ENCODE peak calls at places on chromosomes 11 and 22, in five cellular contexts. O is tibial artery; T is activated CD8-positive, alpha-beta T cell treated with anti-CD3 and anti-CD28 coated beads for 36 hours; V is Caco-2; Z is esophagus squamous epithelium. X is an unnamed sample.

GRCh38 chr11:130585545-130585944 is 137.1 kb downstream of the ADAMTS15 start:
- DNase-seq in O (no peak), V (no peak), Z (no peak), T (no peak), X (no peak)

GRCh38 chr11:83158965-83159900 is 2.3 kb downstream of the PCF11 start:
- DNase-seq in O (no peak), Z (no peak), V (no peak), T (no peak), X (no peak)

GRCh38 chr11:128772814-128773213 is 78.9 kb downstream of the FLI1 start:
- DNase-seq in V (no peak), O (peak), T (peak), Z (no peak), X (no peak)

GRCh38 chr11:14345668-14346067 is 13.3 kb downstream of the RRAS2 start:
- DNase-seq in V (no peak), O (no peak), Z (no peak), T (no peak), X (no peak)

GRCh38 chr11:70627219-70627618 is 228.9 kb downstream of the CTTN start:
- DNase-seq in V (no peak), Z (no peak), T (no peak), O (no peak), X (no peak)

GRCh38 chr22:30755760-30756124 is 61.1 kb downstream of the OSBP2 start:
- DNase-seq in Z (no peak), T (no peak), V (no peak), O (no peak), X (no peak)

GRCh38 chr11:12914401-12914912 is 94.7 kb upstream of the RASSF10 start:
- DNase-seq in V (peak), Z (no peak), O (peak), T (peak), X (peak)

GRCh38 chr11:34044664-34045485 is 6.7 kb upstream of the CAPRIN1 start:
- DNase-seq in T (peak), O (peak), Z (no peak), V (no peak), X (no peak)

GRCh38 chr22:46737105-46737975 is 712 bp downstream of the CERK start:
- DNase-seq in V (no peak), O (peak), T (peak), Z (no peak), X (peak)

GRCh38 chr11:123273616-123274015 is 78.6 kb upstream of the CLMP start:
- DNase-seq in T (no peak), Z (no peak), O (no peak), V (no peak), X (no peak)

GRCh38 chr22:44442856-44443595 is 55.0 kb downstream of the RTL6 start:
- DNase-seq in O (peak), Z (no peak), V (no peak), T (no peak), X (no peak)

GRCh38 chr11:62806611-62807121 is 1.4 kb upstream of the NXF1 start:
- DNase-seq in O (peak), V (no peak), T (no peak), Z (no peak), X (no peak)

GRCh38 chr22:42142771-42143461 is 12.3 kb upstream of the CYP2D6 start:
- DNase-seq in O (no peak), T (no peak), V (no peak), Z (no peak), X (no peak)

GRCh38 chr11:111086058-111086457 is 159.5 kb upstream of the POU2AF2 start:
- DNase-seq in T (no peak), O (no peak), Z (no peak), V (no peak), X (no peak)

GRCh38 chr11:17526931-17527660 is 17.1 kb downstream of the USH1C start:
- DNase-seq in O (no peak), Z (no peak), T (no peak), V (no peak), X (no peak)

GRCh38 chr22:20655623-20656022 is 118.3 kb upstream of the SERPIND1 start:
- DNase-seq in Z (no peak), O (no peak), T (no peak), V (no peak), X (no peak)

GRCh38 chr22:20396639-20397038 is 2.7 kb downstream of the ZNF74 start:
- DNase-seq in T (no peak), V (no peak), O (no peak), Z (no peak), X (no peak)

GRCh38 chr22:27937453-27937852 is 18.4 kb upstream of the PITPNB start:
- DNase-seq in T (no peak), Z (no peak), V (no peak), O (no peak), X (no peak)

GRCh38 chr11:122984186-122985011 is 2.8 kb upstream of the BSX start:
- DNase-seq in V (no peak), T (peak), O (no peak), Z (no peak), X (peak)

GRCh38 chr11:129881570-129882170 is 13.7 kb downstream of the NFRKB start:
- DNase-seq in T (peak), V (peak), Z (no peak), O (no peak), X (peak)

GRCh38 chr11:111836162-111836561 is 35.2 kb downstream of the ALG9 start:
- DNase-seq in T (no peak), V (no peak), O (no peak), Z (no peak), X (no peak)

GRCh38 chr22:30940655-30941362 is 27.8 kb downstream of the MORC2 start:
- DNase-seq in T (peak), Z (no peak), O (no peak), V (no peak), X (no peak)

GRCh38 chr22:32311551-32312071 is 46.1 kb upstream of the RFPL3 start:
- DNase-seq in V (no peak), Z (no peak), T (no peak), O (no peak), X (no peak)

GRCh38 chr22:22200569-22201184 is 43.9 kb upstream of the VPREB1 start:
- DNase-seq in Z (no peak), T (no peak), O (no peak), V (no peak), X (no peak)
- TF ChIP-seq CTCF in Z (no peak), T (no peak), O (no peak), V (no peak), X (no peak)

GRCh38 chr22:23220485-23221350 is 40.4 kb downstream of the BCR start:
- DNase-seq in Z (no peak), T (peak), V (no peak), O (no peak), X (peak)

GRCh38 chr22:23222033-23222840 is 41.9 kb downstream of the BCR start:
- DNase-seq in T (no peak), Z (no peak), V (no peak), O (no peak), X (no peak)

GRCh38 chr22:23219787-23220484 is 39.6 kb downstream of the BCR start:
- DNase-seq in V (no peak), Z (no peak), T (peak), O (no peak), X (peak)

GRCh38 chr22:23222875-23223565 is 42.7 kb downstream of the BCR start:
- DNase-seq in Z (no peak), T (no peak), V (no peak), O (no peak), X (no peak)

DNA sequence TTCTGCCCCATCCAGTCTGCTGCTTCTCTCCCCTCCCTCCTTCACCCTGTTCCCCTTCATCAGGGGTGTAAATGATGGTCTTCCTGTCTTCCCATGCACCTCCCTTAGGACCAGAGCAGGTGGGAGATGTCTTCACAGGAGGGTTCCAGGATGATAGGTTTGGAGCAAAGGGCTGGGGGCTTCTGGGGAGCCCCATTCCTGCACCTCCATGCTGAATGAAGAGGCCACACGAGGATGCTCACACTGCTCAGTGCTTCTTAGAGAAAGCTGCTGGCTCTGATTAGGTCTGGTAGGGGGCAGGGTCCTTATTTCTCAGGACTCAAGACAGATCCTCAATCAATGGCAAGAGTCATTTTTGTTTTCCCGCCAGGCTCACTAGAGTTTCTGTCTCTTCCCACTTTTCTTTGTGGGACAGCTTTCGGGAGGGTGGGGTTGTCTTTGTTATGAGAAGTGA is 41.1 kb downstream of the BCR start:
- DNase-seq in O (no peak), Z (no peak), V (no peak), T (no peak), X (no peak)
- TF ChIP-seq CTCF in O (no peak), Z (no peak), V (no peak), T (no peak), X (no peak)

DNA sequence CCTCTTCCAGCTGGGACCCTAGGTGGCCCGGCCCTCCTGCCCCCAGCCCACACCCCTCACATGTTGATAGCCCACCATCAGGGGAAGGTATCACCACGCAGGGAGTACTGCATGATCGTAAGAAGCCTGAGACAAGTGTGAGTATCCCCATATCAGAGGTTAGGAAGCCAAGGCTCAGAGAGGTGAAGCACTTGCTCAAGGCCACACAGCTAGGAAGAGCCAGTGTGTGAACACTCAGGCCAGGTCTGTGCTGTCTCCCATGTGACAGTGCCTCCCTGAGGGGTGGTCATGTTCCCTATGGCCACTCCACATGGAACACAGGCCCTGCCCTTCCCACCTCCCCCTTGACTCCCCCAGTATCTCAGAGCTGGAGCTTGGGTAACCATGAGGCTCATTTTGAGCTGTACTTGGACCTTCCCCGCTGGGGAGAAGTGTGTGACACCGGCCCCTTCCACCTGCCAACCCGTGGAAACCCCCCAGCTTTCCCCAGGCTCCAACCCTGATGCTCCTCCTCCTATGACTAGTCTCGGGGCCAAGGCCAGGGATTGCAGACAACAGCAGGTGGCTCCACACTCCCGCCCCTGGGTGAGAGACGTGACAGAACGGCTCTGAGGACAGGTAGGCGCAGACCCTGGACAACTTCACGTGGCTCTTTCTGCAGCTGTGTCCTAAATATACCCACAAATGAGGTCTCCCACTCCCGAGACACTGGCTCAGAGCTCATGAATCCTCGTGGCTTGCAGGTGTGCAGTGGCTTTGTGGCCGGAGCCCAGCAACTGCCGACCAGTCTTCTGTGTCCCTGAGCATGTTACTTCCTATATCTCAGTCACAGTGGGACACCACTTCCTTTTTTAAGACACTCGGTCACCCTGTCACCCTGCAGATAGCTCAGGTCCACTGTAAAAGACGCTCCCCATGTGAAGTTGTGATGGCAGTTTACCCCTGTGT is 55.3 kb downstream of the NECTIN1 start:
- DNase-seq in Z (no peak), V (no peak), O (no peak), T (peak), X (peak)
- TF ChIP-seq CTCF in Z (peak), V (no peak), O (no peak), T (no peak), X (peak)

GRCh38 chr11:93700830-93701229 is 39.3 kb downstream of the CEP295 start:
- DNase-seq in O (no peak), Z (no peak), V (no peak), T (no peak), X (no peak)

GRCh38 chr11:93704237-93704636 is 37.1 kb downstream of the TAF1D start:
- DNase-seq in O (no peak), V (no peak), T (peak), Z (no peak), X (no peak)
- TF ChIP-seq CTCF in O (no peak), V (peak), T (no peak), Z (no peak), X (no peak)

GRCh38 chr11:93542753-93543246 is 391 bp downstream of the SMCO4 start:
- DNase-seq in V (no peak), T (no peak), Z (no peak), O (no peak), X (no peak)

GRCh38 chr11:93545566-93545965 is 2.4 kb upstream of the SMCO4 start:
- DNase-seq in V (no peak), Z (no peak), O (no peak), T (peak), X (no peak)

GRCh38 chr11:93541884-93542752 is 1.1 kb downstream of the SMCO4 start:
- DNase-seq in O (peak), T (peak), V (peak), Z (no peak), X (peak)

GRCh38 chr11:93541154-93541553 is 2.0 kb downstream of the SMCO4 start:
- DNase-seq in Z (no peak), O (no peak), V (no peak), T (no peak), X (no peak)

DNA sequence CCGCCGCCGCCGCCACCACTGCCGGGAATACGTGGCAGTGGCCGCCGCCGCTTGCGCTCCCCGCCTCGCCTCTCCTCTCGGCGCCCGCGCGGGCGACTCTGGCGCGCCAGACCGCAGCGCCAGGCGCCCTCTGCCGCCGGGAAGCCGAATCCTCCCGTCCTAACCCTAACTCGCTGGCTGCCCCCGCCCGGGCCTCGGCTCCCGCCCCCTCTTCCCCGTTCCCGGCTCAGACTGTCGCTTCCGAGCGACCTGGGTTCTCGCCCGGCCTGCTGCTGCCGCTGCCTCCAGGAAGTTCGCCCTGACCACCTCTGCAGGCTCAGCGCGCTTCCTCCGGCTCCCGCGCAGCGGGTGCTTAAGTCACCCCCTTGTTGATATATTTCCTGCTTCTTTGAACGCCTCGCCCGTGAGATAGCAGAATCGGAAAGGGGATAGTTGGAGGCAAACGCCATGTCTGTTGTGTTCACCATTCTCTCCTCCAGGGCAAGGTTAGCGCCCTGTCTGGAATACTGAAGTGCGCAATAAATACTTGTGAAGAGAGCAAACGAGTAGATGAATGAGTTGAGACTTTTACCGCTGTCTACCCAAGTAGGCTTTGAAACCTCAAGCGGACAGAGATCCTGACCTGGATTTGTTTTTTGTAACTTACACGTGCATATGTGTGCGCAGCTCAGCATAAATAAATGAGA is at the start of gene SMCO4:
- DNase-seq in V (peak), T (peak), O (peak), Z (no peak), X (peak)
- TF ChIP-seq CTCF in V (peak), T (peak), O (peak), Z (peak), X (peak)

DNA sequence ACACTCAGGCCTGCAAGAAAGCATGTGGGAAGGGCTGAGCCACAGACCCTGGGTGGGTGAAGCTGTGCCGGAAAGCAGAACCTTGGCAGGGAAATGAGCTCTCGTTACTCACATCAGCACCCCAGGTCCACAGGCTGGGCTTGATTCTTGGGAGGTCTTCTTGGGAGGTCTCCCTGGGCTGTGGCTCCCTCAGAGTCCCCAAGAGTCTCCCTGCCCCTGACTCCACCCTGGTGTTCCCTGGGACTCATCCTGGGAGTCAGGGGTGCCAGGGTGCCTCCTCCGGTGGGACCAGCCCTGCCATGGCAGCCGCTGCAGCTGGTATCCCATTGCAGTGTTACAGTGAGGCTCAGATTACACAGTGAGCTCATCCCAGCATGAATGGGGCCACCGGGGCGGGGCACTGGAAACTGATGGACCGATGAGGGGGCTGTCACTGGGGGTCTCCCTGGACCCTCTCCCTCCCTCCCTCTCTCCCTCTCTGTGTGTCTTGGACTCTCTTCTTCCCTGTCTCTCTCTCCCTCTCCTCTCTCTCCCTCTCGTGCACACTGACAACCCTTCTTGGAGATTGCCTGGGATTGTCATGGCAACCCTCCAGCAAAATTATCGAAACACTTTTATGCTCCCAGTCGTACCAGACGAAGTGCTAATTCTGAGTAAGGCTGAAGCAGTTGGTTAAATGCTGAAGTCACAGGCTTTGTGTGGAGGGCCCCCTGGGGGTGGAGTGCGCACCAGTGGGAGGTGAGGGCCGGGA is 8.7 kb upstream of the C11orf96 start:
- DNase-seq in V (no peak), O (no peak), T (no peak), Z (no peak), X (no peak)
- TF ChIP-seq CTCF in V (no peak), O (no peak), T (no peak), Z (no peak), X (no peak)

GRCh38 chr11:105456950-105457349 is 152.9 kb upstream of the GRIA4 start:
- DNase-seq in O (no peak), T (no peak), V (no peak), Z (no peak), X (no peak)
- TF ChIP-seq CTCF in O (no peak), T (no peak), V (peak), Z (no peak), X (peak)

GRCh38 chr11:2173150-2173693 is 1.6 kb upstream of the TH start:
- DNase-seq in Z (no peak), V (no peak), O (no peak), T (peak), X (no peak)
- TF ChIP-seq CTCF in Z (peak), V (peak), O (no peak), T (peak), X (peak)

GRCh38 chr11:72583616-72584292 is 90.5 kb downstream of the PDE2A start:
- DNase-seq in Z (no peak), O (no peak), T (no peak), V (peak), X (no peak)

GRCh38 chr11:72583177-72583553 is 91.1 kb downstream of the PDE2A start:
- DNase-seq in T (no peak), O (no peak), V (peak), Z (no peak), X (no peak)

GRCh38 chr11:72585762-72586590 is 88.2 kb downstream of the PDE2A start:
- DNase-seq in T (peak), O (peak), V (peak), Z (no peak), X (peak)

GRCh38 chr11:72584933-72585597 is 89.2 kb downstream of the PDE2A start:
- DNase-seq in T (no peak), Z (no peak), O (no peak), V (no peak), X (no peak)

GRCh38 chr11:72584293-72584921 is 89.8 kb downstream of the PDE2A start:
- DNase-seq in O (peak), Z (no peak), V (no peak), T (peak), X (peak)
- TF ChIP-seq CTCF in O (no peak), Z (no peak), V (no peak), T (no peak), X (no peak)

X was measured in GM13977.